ENCODE peak calls at places on chromosomes 6 and 20, in six cellular contexts. G, B, I, K, R and T are unnamed samples.

GRCh38 chr6:125984311-125984710 is 2.0 kb upstream of the TRMT11 start:
- DNase-seq in R (no peak), B (no peak), K (no peak), G (no peak), I (no peak), T (no peak)

GRCh38 chr6:55100729-55101128 is 73.6 kb upstream of the HCRTR2 start:
- DNase-seq in I (no peak), K (no peak), R (no peak), B (no peak), G (no peak), T (no peak)

GRCh38 chr6:41519748-41520699 is 26.2 kb upstream of the FOXP4 start:
- DNase-seq in R (no peak), I (no peak), G (no peak), K (no peak), B (peak; percentile 63), T (no peak)

GRCh38 chr6:75337805-75338204 is 53.2 kb upstream of the TMEM30A start:
- DNase-seq in G (no peak), R (no peak), K (no peak), B (no peak), I (no peak), T (no peak)

GRCh38 chr6:41573268-41573667 is 27.1 kb downstream of the FOXP4 start:
- DNase-seq in R (no peak), B (no peak), K (no peak), G (no peak), I (no peak), T (no peak)

GRCh38 chr6:41334482-41335023 is 855 bp upstream of the NCR2 start:
- DNase-seq in R (no peak), K (no peak), I (no peak), B (no peak), G (no peak), T (no peak)

GRCh38 chr6:31775184-31775583 is 1.9 kb downstream of the VWA7 start:
- DNase-seq in B (peak; percentile 74), K (no peak), R (no peak), I (no peak), G (no peak), T (no peak)

GRCh38 chr6:30325873-30326445 is 768 bp upstream of the TRIM39 start:
- DNase-seq in B (no peak), I (peak; percentile 50), K (peak; percentile 47), R (no peak), G (peak; percentile 53), T (peak; percentile 16)

GRCh38 chr6:117389227-117390057 is 36.3 kb downstream of the ROS1 start:
- DNase-seq in I (no peak), R (no peak), K (no peak), G (no peak), B (peak; percentile 16), T (no peak)

GRCh38 chr6:98824907-98825601 is 9.3 kb upstream of the POU3F2 start:
- DNase-seq in B (no peak), K (no peak), I (no peak), G (no peak), R (no peak), T (no peak)

GRCh38 chr20:53161073-53161472 is 188.9 kb downstream of the TSHZ2 start:
- DNase-seq in I (no peak), R (no peak), K (no peak), G (no peak), B (no peak), T (no peak)

GRCh38 chr6:46637145-46637544 is 15.5 kb downstream of the CYP39A1 start:
- DNase-seq in K (no peak), I (no peak), B (no peak), G (no peak), R (no peak), T (no peak)

GRCh38 chr6:159977242-159978214 is 8.6 kb downstream of the IGF2R start:
- DNase-seq in R (peak; percentile 7), I (peak; percentile 72), B (no peak), G (no peak), K (no peak), T (no peak)

GRCh38 chr20:61120595-61121515 is 131.2 kb upstream of the CDH4 start:
- DNase-seq in K (peak; percentile 1), G (peak; percentile 10), I (peak; percentile 41), R (peak; percentile 41), B (peak; percentile 61), T (no peak)

GRCh38 chr20:14672066-14672465 is 334.7 kb upstream of the FLRT3 start:
- DNase-seq in I (no peak), G (no peak), R (peak; percentile 11), B (no peak), K (no peak), T (no peak)

GRCh38 chr6:148521586-148521985 is 178.9 kb downstream of the SASH1 start:
- DNase-seq in G (no peak), K (no peak), B (no peak), R (no peak), I (no peak), T (no peak)

GRCh38 chr6:105733556-105734162 is 330.8 kb upstream of the PREP start:
- DNase-seq in R (peak; percentile 22), B (peak; percentile 26), I (no peak), G (no peak), K (no peak), T (no peak)

GRCh38 chr6:143264291-143264834 is 186.1 kb downstream of the ADAT2 start:
- DNase-seq in K (no peak), R (peak; percentile 83), B (no peak), G (no peak), I (no peak), T (no peak)

GRCh38 chr6:154991207-154991606 is 3.9 kb upstream of the TIAM2 start:
- DNase-seq in R (no peak), I (no peak), G (no peak), K (no peak), B (no peak), T (no peak)

GRCh38 chr6:142851601-142852000 is 93.4 kb downstream of the HIVEP2 start:
- DNase-seq in R (no peak), I (no peak), K (no peak), G (no peak), B (no peak), T (no peak)

GRCh38 chr20:63163596-63164560 is 52.1 kb downstream of the YTHDF1 start:
- DNase-seq in I (no peak), K (peak; percentile 21), G (no peak), B (no peak), R (no peak), T (no peak)

GRCh38 chr6:57305112-57305511 is 12.3 kb upstream of the PRIM2 start:
- DNase-seq in K (no peak), G (no peak), I (no peak), B (no peak), R (peak; percentile 43), T (no peak)

GRCh38 chr6:150739711-150740349 is 125.7 kb upstream of the MTHFD1L start:
- DNase-seq in R (no peak), B (no peak), G (no peak), I (no peak), K (no peak), T (no peak)

GRCh38 chr6:53439556-53439955 is 90.8 kb upstream of the ELOVL5 start:
- DNase-seq in K (peak; percentile 17), B (no peak), G (no peak), I (no peak), R (no peak), T (no peak)

GRCh38 chr6:9225441-9225871 is 790.1 kb upstream of the SLC35B3 start:
- DNase-seq in R (no peak), G (no peak), K (no peak), B (no peak), I (no peak), T (no peak)

GRCh38 chr6:118387921-118388701 is 160.0 kb upstream of the PLN start:
- DNase-seq in G (no peak), B (no peak), K (no peak), R (no peak), I (no peak), T (no peak)

GRCh38 chr6:80547827-80548226 is 441.4 kb downstream of the BCKDHB start:
- DNase-seq in R (no peak), G (no peak), K (no peak), B (no peak), I (no peak), T (no peak)